ENCODE peak calls at places on chromosomes 13 and 19, in four cellular contexts. G, W, H and Z are unnamed samples.

GRCh38 chr19:31527443-31527842 is 178.2 kb upstream of the TSHZ3 start:
- DNase-seq in G (no peak), W (no peak), H (no peak), Z (no peak)

GRCh38 chr19:34241513-34242337 is 12.6 kb upstream of the GARRE1 start:
- DNase-seq in H (no peak), W (no peak), G (peak), Z (no peak)

GRCh38 chr13:48302920-48303330 is 626 bp upstream of the RB1 start:
- DNase-seq in H (no peak), G (no peak), W (no peak), Z (no peak)

GRCh38 chr19:52492991-52493470 is 34.4 kb upstream of the ZNF808 start:
- DNase-seq in G (peak), H (no peak), W (no peak), Z (peak)

GRCh38 chr13:54733639-54734038 is 1705.0 kb downstream of the OLFM4 start:
- DNase-seq in W (no peak), H (no peak), G (peak), Z (no peak)

GRCh38 chr13:36924001-36924400 is 4.0 kb upstream of the SMAD9 start:
- DNase-seq in H (no peak), W (no peak), G (no peak), Z (no peak)

GRCh38 chr13:57865600-57866294 is 234.2 kb downstream of the PCDH17 start:
- DNase-seq in H (no peak), W (no peak), G (peak), Z (no peak)

GRCh38 chr13:43285891-43286602 is 262.7 kb downstream of the DNAJC15 start:
- DNase-seq in H (no peak), W (no peak), G (no peak), Z (no peak)

GRCh38 chr19:6060600-6061391 is 49.5 kb downstream of the RFX2 start:
- DNase-seq in H (peak), G (peak), W (peak), Z (peak)

GRCh38 chr13:38530492-38530891 is 156.4 kb upstream of the FREM2 start:
- DNase-seq in H (no peak), G (no peak), W (peak), Z (peak)

GRCh38 chr13:48858523-48858922 is 117.2 kb upstream of the FNDC3A start:
- DNase-seq in G (peak), W (no peak), H (no peak), Z (peak)

GRCh38 chr19:38684078-38684861 is 36.8 kb downstream of the ACTN4 start:
- DNase-seq in G (peak), W (peak), H (peak), Z (peak)
- H3K4me3 ChIP-seq in G (no peak), W (no peak), H (no peak), Z (no peak)

GRCh38 chr13:26095338-26095737 is 43.5 kb upstream of the SHISA2 start:
- DNase-seq in W (no peak), H (no peak), G (no peak), Z (no peak)
- TF ChIP-seq CTCF in W (peak), H (no peak), G (no peak), Z (no peak)

DNA sequence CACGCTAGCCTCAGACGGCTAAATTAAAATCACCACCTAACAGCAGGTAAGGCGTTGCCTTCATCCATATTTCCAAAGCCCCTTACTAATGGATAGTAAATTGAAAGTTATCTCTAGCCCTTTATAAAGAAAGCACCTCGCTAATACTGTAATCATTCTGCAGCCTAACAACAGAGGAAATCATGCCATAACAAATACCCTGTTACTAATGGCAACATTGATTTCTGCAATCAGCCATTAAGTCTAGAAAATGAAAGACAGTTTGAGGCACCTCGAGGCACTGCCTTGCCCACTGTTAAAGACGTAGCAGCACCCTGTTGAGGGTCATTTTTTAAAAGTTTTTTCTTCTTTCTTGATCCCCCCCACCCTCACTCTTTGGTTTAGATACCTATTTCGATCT is 74.7 kb downstream of the ZNF536 start:
- DNase-seq in G (no peak), W (no peak), H (no peak), Z (no peak)
- H3K4me3 ChIP-seq in G (no peak), W (no peak), H (no peak), Z (no peak)

GRCh38 chr13:110922506-110922905 is 7.6 kb upstream of the ANKRD10 start:
- DNase-seq in G (no peak), W (no peak), H (no peak), Z (no peak)

GRCh38 chr13:110924639-110924934 is 9.7 kb upstream of the ANKRD10 start:
- DNase-seq in G (no peak), W (no peak), H (no peak), Z (no peak)

GRCh38 chr13:110923777-110924638 is 9.1 kb upstream of the ANKRD10 start:
- DNase-seq in H (no peak), G (no peak), W (no peak), Z (no peak)

GRCh38 chr13:110923086-110923485 is 8.2 kb upstream of the ANKRD10 start:
- DNase-seq in H (no peak), G (no peak), W (no peak), Z (no peak)

GRCh38 chr13:110925023-110925608 is 10.2 kb upstream of the ANKRD10 start:
- DNase-seq in H (no peak), G (peak), W (peak), Z (peak)
- TF ChIP-seq CTCF in H (no peak), G (peak), W (peak), Z (peak)

DNA sequence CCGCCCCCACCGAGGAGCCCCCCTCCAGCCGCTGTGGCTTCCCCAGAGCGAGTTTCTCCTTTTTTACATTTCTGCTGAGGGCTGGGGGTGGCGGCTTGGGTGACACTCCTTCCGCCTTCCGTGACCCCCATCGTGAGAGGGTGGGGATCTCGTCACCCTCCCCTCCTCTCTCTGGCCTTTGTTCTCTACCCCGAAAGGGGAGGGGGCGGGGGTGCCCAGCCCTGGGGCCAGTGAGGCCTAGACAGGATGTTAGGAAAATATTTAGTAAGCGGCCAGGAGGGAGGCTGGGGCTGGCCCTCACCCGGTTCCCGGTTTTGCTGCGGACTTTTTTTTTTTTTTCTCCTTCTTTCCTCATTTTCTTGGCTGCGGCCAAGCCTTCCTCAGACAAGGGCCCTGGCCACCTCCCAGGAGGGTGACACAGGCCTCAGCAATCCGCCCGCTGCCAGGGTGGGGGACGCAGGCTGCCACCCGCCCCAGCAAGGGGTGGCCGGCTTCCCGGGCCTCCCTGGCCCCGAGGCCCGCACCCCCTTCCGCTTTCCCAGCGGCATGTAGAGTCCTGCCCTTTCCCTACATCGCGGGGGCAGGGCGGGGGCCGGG is 3.9 kb downstream of the MIDN start:
- DNase-seq in W (peak), G (peak), H (peak), Z (peak)
- H3K4me3 ChIP-seq in W (peak), G (peak), H (peak), Z (peak)

GRCh38 chr13:112104873-112105234 is 37.9 kb downstream of the SOX1 start:
- DNase-seq in W (no peak), H (no peak), G (no peak), Z (no peak)

GRCh38 chr13:112103971-112104872 is 37.3 kb downstream of the SOX1 start:
- DNase-seq in W (no peak), H (no peak), G (no peak), Z (no peak)

GRCh38 chr13:112103260-112103843 is 36.4 kb downstream of the SOX1 start:
- DNase-seq in W (no peak), H (no peak), G (no peak), Z (no peak)

GRCh38 chr13:112101360-112101930 is 34.5 kb downstream of the SOX1 start:
- DNase-seq in H (no peak), W (no peak), G (no peak), Z (no peak)

GRCh38 chr13:112102243-112102642 is 35.3 kb downstream of the SOX1 start:
- DNase-seq in H (no peak), W (no peak), G (no peak), Z (no peak)
- TF ChIP-seq CTCF in H (no peak), W (no peak), G (peak), Z (no peak)

GRCh38 chr19:38690832-38691231 is 43.4 kb downstream of the ACTN4 start:
- DNase-seq in W (no peak), H (no peak), G (no peak), Z (no peak)

GRCh38 chr19:38690146-38690545 is 42.7 kb downstream of the ACTN4 start:
- DNase-seq in H (no peak), G (no peak), W (no peak), Z (no peak)

GRCh38 chr19:38693380-38694223 is 46.2 kb downstream of the ACTN4 start:
- DNase-seq in G (no peak), H (peak), W (peak), Z (peak)

GRCh38 chr19:38691938-38692457 is 44.5 kb downstream of the ACTN4 start:
- DNase-seq in W (peak), G (no peak), H (peak), Z (peak)

GRCh38 chr19:38692458-38693379 is 45.3 kb downstream of the ACTN4 start:
- DNase-seq in H (no peak), G (no peak), W (no peak), Z (no peak)
- H3K4me3 ChIP-seq in H (no peak), G (no peak), W (no peak), Z (no peak)

GRCh38 chr19:18254546-18255500 is 19.4 kb downstream of the IQCN start:
- DNase-seq in W (no peak), H (no peak), G (no peak), Z (no peak)
- TF ChIP-seq CTCF in W (no peak), H (no peak), G (no peak), Z (no peak)

GRCh38 chr19:1261512-1261862 is 7.6 kb upstream of the CIRBP start:
- DNase-seq in W (no peak), G (no peak), H (no peak), Z (no peak)

GRCh38 chr19:1262687-1263123 is 6.4 kb upstream of the CIRBP start:
- DNase-seq in H (peak), G (no peak), W (no peak), Z (no peak)

GRCh38 chr19:1260749-1261511 is 8.2 kb upstream of the CIRBP start:
- DNase-seq in G (peak), W (peak), H (peak), Z (peak)

GRCh38 chr19:1263198-1263597 is 5.9 kb upstream of the CIRBP start:
- DNase-seq in H (no peak), W (no peak), G (no peak), Z (no peak)

GRCh38 chr19:1261863-1262686 is 7.1 kb upstream of the CIRBP start:
- DNase-seq in W (no peak), H (peak), G (no peak), Z (no peak)
- H3K4me3 ChIP-seq in W (peak), H (peak), G (peak), Z (peak)

DNA sequence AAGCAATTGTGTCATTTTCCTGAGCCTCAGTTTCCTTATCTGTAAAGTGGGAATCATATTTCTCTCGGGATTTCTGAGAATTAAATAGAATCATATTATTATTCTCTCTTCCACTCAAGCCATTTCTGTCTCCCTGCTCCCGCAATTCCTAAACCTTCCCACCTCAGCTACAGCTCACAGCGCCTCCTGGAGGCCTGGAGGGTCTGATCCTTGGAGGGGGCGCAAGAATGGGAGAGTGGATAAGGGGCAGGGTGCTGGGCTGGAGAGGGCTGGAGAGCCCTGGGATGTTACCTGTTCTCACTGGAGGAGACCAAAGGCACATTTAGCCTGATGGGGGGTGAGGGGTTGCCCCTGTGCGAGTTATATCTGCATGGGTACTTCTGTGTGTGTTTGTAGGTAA is 31.1 kb upstream of the CYP2S1 start:
- DNase-seq in H (no peak), G (peak), W (no peak), Z (no peak)
- TF ChIP-seq CTCF in H (no peak), G (peak), W (peak), Z (no peak)